ENCODE peak calls at places on chromosome 22, in five cellular contexts. U is lower leg skin, B is Peyer's patch, E is stomach, G is neural progenitor cell. Y is an unnamed sample.

GRCh38 chr22:23698673-23699235 is 7.9 kb downstream of the RGL4 start:
- DNase-seq in U (no peak), B (peak), E (no peak), G (no peak), Y (no peak)

GRCh38 chr22:36741204-36741793 is 34.6 kb downstream of the IFT27 start:
- DNase-seq in U (no peak), B (peak), E (peak), G (peak), Y (no peak)

GRCh38 chr22:23380911-23381310 is 199.2 kb downstream of the IGLL1 start:
- DNase-seq in U (no peak), B (no peak), E (no peak), G (no peak), Y (no peak)

GRCh38 chr22:45584121-45584570 is 81.5 kb downstream of the FBLN1 start:
- DNase-seq in U (no peak), B (peak), E (no peak), G (no peak), Y (no peak)

GRCh38 chr22:39431821-39432251 is 25.0 kb upstream of the MGAT3 start:
- DNase-seq in U (no peak), B (no peak), E (no peak), G (no peak), Y (no peak)

GRCh38 chr22:45090364-45090960 is 73.3 kb upstream of the NUP50 start:
- DNase-seq in U (no peak), B (no peak), E (peak), G (peak), Y (peak)

GRCh38 chr22:45082795-45083194 is 73.0 kb upstream of the PHF21B start:
- DNase-seq in U (no peak), B (no peak), E (no peak), G (peak), Y (no peak)

GRCh38 chr22:36865346-36865745 is 4.5 kb downstream of the NCF4 start:
- DNase-seq in U (no peak), B (no peak), E (no peak), G (peak), Y (peak)

GRCh38 chr22:39728236-39728860 is 157.8 kb downstream of the CACNA1I start:
- DNase-seq in U (no peak), B (peak), E (no peak), G (no peak), Y (no peak)

GRCh38 chr22:37485006-37485713 is 1.0 kb downstream of the MFNG start:
- DNase-seq in U (no peak), B (peak), E (no peak), G (no peak), Y (no peak)

GRCh38 chr22:23608583-23608982 is 23.5 kb downstream of the DRICH1 start:
- DNase-seq in U (no peak), B (no peak), E (no peak), G (peak), Y (no peak)

GRCh38 chr22:45328822-45329535 is 19.2 kb downstream of the FAM118A start:
- DNase-seq in U (peak), B (no peak), E (no peak), G (no peak), Y (no peak)

GRCh38 chr22:33640900-33641299 is 279.4 kb downstream of the LARGE1 start:
- DNase-seq in U (no peak), B (no peak), E (no peak), G (peak), Y (no peak)

GRCh38 chr22:45077286-45077685 is 67.5 kb upstream of the PHF21B start:
- DNase-seq in U (no peak), B (no peak), E (no peak), G (peak), Y (no peak)

GRCh38 chr22:34804588-34804987 is 261.4 kb upstream of the ISX start:
- DNase-seq in U (no peak), B (no peak), E (no peak), G (peak), Y (no peak)

GRCh38 chr22:46775789-46776485 is 13.5 kb downstream of the TBC1D22A start:
- DNase-seq in U (no peak), B (peak), E (no peak), G (no peak), Y (no peak)

GRCh38 chr22:46776486-46776826 is 14.0 kb downstream of the TBC1D22A start:
- DNase-seq in U (no peak), B (no peak), E (no peak), G (no peak), Y (no peak)

GRCh38 chr22:46776876-46777608 is 14.6 kb downstream of the TBC1D22A start:
- DNase-seq in U (no peak), B (no peak), E (no peak), G (no peak), Y (no peak)

GRCh38 chr22:46774456-46775363 is 12.3 kb downstream of the TBC1D22A start:
- DNase-seq in U (no peak), B (peak), E (no peak), G (no peak), Y (no peak)

GRCh38 chr22:46775364-46775758 is 12.9 kb downstream of the TBC1D22A start:
- DNase-seq in U (no peak), B (no peak), E (no peak), G (no peak), Y (no peak)
- H3K4me3 ChIP-seq in U (no peak), B (no peak), E (no peak), G (no peak), Y (no peak)

GRCh38 chr22:50277761-50278160 is 7.6 kb upstream of the MAPK11 start:
- DNase-seq in U (no peak), B (no peak), E (no peak), G (no peak), Y (no peak)

GRCh38 chr22:50278956-50279619 is 8.9 kb upstream of the MAPK11 start:
- DNase-seq in U (no peak), B (no peak), E (no peak), G (no peak), Y (no peak)

GRCh38 chr22:50276143-50276542 is 6.0 kb upstream of the MAPK11 start:
- DNase-seq in U (no peak), B (peak), E (peak), G (no peak), Y (peak)

GRCh38 chr22:50280022-50280707 is 10.0 kb upstream of the MAPK11 start:
- DNase-seq in U (no peak), B (no peak), E (peak), G (no peak), Y (no peak)

GRCh38 chr22:50278461-50278860 is 8.3 kb upstream of the MAPK11 start:
- DNase-seq in U (no peak), B (no peak), E (no peak), G (no peak), Y (no peak)
- TF ChIP-seq CTCF in U (no peak), B (no peak), E (no peak), G (no peak), Y (no peak)

GRCh38 chr22:30325065-30325720 is 1.5 kb downstream of the TBC1D10A start:
- DNase-seq in U (peak), B (peak), E (peak), G (peak), Y (peak)
- H3K4me3 ChIP-seq in U (peak), B (peak), E (peak), G (no peak), Y (peak)

GRCh38 chr22:27682438-27682837 is 119.1 kb downstream of the MN1 start:
- DNase-seq in U (no peak), B (no peak), E (no peak), G (peak), Y (no peak)

GRCh38 chr22:27685971-27686370 is 115.6 kb downstream of the MN1 start:
- DNase-seq in U (no peak), B (no peak), E (no peak), G (no peak), Y (no peak)

GRCh38 chr22:27685515-27685914 is 116.0 kb downstream of the MN1 start:
- DNase-seq in U (no peak), B (no peak), E (peak), G (no peak), Y (no peak)

GRCh38 chr22:27686534-27686933 is 115.0 kb downstream of the MN1 start:
- DNase-seq in U (peak), B (no peak), E (peak), G (no peak), Y (peak)

DNA sequence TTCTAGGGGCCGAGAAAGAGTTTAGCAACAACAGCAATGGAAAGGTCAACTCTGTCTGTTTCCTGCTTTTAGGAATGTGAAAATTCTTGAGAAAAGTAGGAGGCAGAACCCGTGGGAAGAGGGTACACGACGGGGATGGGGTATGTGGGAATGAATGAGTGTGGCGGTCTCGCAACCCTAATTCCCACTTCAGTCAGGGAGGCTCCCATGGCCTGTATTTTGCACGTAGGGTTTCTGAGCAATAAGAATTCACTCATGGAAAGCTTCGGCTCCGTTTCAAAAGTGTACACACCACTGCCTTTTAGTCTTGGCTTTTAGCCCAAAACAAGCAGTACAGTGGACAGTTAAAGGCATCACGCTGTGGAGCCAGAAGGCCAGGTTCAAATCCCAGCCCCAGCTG is 116.7 kb downstream of the MN1 start:
- DNase-seq in U (no peak), B (no peak), E (no peak), G (no peak), Y (no peak)
- TF ChIP-seq CTCF in U (no peak), B (no peak), E (no peak), G (no peak), Y (no peak)

GRCh38 chr22:48793949-48794348 is 1033.7 kb downstream of the BRD1 start:
- DNase-seq in U (no peak), B (no peak), E (no peak), G (no peak), Y (no peak)
- H3K4me3 ChIP-seq in U (no peak), B (no peak), E (no peak), G (no peak), Y (no peak)

GRCh38 chr22:27057717-27058116 is 400.3 kb downstream of the MIAT start:
- DNase-seq in U (no peak), B (no peak), E (no peak), G (no peak), Y (no peak)

GRCh38 chr22:27063841-27064240 is 406.5 kb downstream of the MIAT start:
- DNase-seq in U (no peak), B (no peak), E (no peak), G (no peak), Y (no peak)

GRCh38 chr22:27062857-27063256 is 405.5 kb downstream of the MIAT start:
- DNase-seq in U (no peak), B (no peak), E (no peak), G (no peak), Y (no peak)

GRCh38 chr22:27063381-27063780 is 406.0 kb downstream of the MIAT start:
- DNase-seq in U (no peak), B (no peak), E (no peak), G (no peak), Y (no peak)

GRCh38 chr22:27060188-27060587 is 402.8 kb downstream of the MIAT start:
- DNase-seq in U (no peak), B (no peak), E (no peak), G (no peak), Y (no peak)
- TF ChIP-seq CTCF in U (no peak), B (no peak), E (no peak), G (no peak), Y (no peak)